ENCODE peak calls at places on chromosome 18, in six cellular contexts. One of them, this sample, is unnamed.
A peak's percentile ranks its signal among the peaks of the same experiment; 100 is the strongest.

GRCh38 chr18:35920623-35921022 is 51.9 kb upstream of the RMP24 start:
- DNase-seq in IMR-90: no peak
- DNase-seq in uterus: no peak
- DNase-seq in BE2C: no peak
- DNase-seq in body of pancreas: no peak
- DNase-seq in osteoblast: no peak
- DNase-seq in this sample: no peak

GRCh38 chr18:52903858-52904257 is 563.9 kb downstream of the DCC start:
- DNase-seq in IMR-90: no peak
- DNase-seq in uterus: no peak
- DNase-seq in BE2C: peak; percentile 23
- DNase-seq in body of pancreas: peak; percentile 65
- DNase-seq in osteoblast: no peak
- DNase-seq in this sample: peak; percentile 75

GRCh38 chr18:63779386-63779785 is 4.2 kb downstream of the SERPINB7 start:
- DNase-seq in IMR-90: no peak
- DNase-seq in uterus: no peak
- DNase-seq in BE2C: no peak
- DNase-seq in body of pancreas: no peak
- DNase-seq in osteoblast: no peak
- DNase-seq in this sample: no peak

GRCh38 chr18:77042583-77042982 is 90.0 kb downstream of the MBP start:
- DNase-seq in IMR-90: no peak
- DNase-seq in uterus: no peak
- DNase-seq in BE2C: no peak
- DNase-seq in body of pancreas: no peak
- DNase-seq in osteoblast: peak; percentile 64
- DNase-seq in this sample: no peak

GRCh38 chr18:39406941-39407340 is 1841.3 kb upstream of the CELF4 start:
- DNase-seq in IMR-90: no peak
- DNase-seq in uterus: no peak
- DNase-seq in BE2C: no peak
- DNase-seq in body of pancreas: no peak
- DNase-seq in osteoblast: no peak
- DNase-seq in this sample: no peak

GRCh38 chr18:9260388-9261380 is 73.9 kb upstream of the TWSG1 start:
- DNase-seq in IMR-90: peak; percentile 5
- DNase-seq in uterus: no peak
- DNase-seq in BE2C: no peak
- DNase-seq in body of pancreas: no peak
- DNase-seq in osteoblast: no peak
- DNase-seq in this sample: no peak

GRCh38 chr18:46422552-46423055 is 234.4 kb downstream of the LOXHD1 start:
- DNase-seq in IMR-90: no peak
- DNase-seq in uterus: no peak
- DNase-seq in BE2C: no peak
- DNase-seq in body of pancreas: no peak
- DNase-seq in osteoblast: no peak
- DNase-seq in this sample: no peak

GRCh38 chr18:48003426-48004349 is 73.2 kb upstream of the SMAD2 start:
- DNase-seq in IMR-90: no peak
- DNase-seq in uterus: peak; percentile 34
- DNase-seq in BE2C: no peak
- DNase-seq in body of pancreas: peak; percentile 90
- DNase-seq in osteoblast: peak; percentile 73
- DNase-seq in this sample: no peak

GRCh38 chr18:33404244-33404873 is 36.2 kb downstream of the CCDC178 start:
- DNase-seq in IMR-90: no peak
- DNase-seq in uterus: no peak
- DNase-seq in BE2C: no peak
- DNase-seq in body of pancreas: no peak
- DNase-seq in osteoblast: no peak
- DNase-seq in this sample: no peak

GRCh38 chr18:2923464-2923863 is 76.7 kb downstream of the EMILIN2 start:
- DNase-seq in IMR-90: peak; percentile 59
- DNase-seq in uterus: no peak
- DNase-seq in BE2C: no peak
- DNase-seq in body of pancreas: no peak
- DNase-seq in osteoblast: no peak
- DNase-seq in this sample: no peak

GRCh38 chr18:2920546-2921343 is 73.9 kb downstream of the EMILIN2 start:
- DNase-seq in IMR-90: no peak
- DNase-seq in uterus: no peak
- DNase-seq in BE2C: no peak
- DNase-seq in body of pancreas: no peak
- DNase-seq in osteoblast: no peak
- DNase-seq in this sample: no peak

GRCh38 chr18:2919600-2919999 is 72.8 kb downstream of the EMILIN2 start:
- DNase-seq in IMR-90: no peak
- DNase-seq in uterus: no peak
- DNase-seq in BE2C: no peak
- DNase-seq in body of pancreas: no peak
- DNase-seq in osteoblast: no peak
- DNase-seq in this sample: no peak

GRCh38 chr18:2920027-2920426 is 73.2 kb downstream of the EMILIN2 start:
- DNase-seq in IMR-90: no peak
- DNase-seq in uterus: no peak
- DNase-seq in BE2C: no peak
- DNase-seq in body of pancreas: no peak
- DNase-seq in osteoblast: no peak
- DNase-seq in this sample: no peak

DNA sequence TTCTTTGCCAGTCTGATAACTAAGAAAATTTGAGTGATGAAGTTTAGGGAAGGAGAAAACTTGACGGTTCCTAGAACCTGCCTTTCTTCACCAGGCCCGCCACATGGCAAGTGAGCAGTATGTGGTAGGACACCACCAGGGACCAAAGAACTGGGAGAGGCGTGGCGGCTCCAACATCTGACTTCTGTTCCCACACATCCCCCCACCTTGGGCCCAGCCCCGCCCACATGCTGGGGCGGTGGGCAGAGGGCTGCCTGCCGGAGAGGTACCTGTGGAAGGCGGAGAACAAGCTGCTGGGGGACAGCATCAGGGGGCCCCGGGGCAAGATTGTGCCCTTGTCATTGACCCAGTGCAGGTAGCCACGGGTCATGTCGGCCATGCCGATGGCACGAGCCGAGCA is 75.0 kb downstream of the EMILIN2 start:
- DNase-seq in IMR-90: no peak
- DNase-seq in uterus: no peak
- DNase-seq in BE2C: no peak
- DNase-seq in body of pancreas: no peak
- DNase-seq in osteoblast: no peak
- DNase-seq in this sample: no peak
- H3K36me3 ChIP-seq in IMR-90: peaks cover 62% of the 10 kb centered on the region
- H3K36me3 ChIP-seq in uterus: no peaks in the 10 kb centered on the region
- H3K36me3 ChIP-seq in BE2C: no peaks in the 10 kb centered on the region
- H3K36me3 ChIP-seq in body of pancreas: peaks cover 24% of the 10 kb centered on the region
- H3K36me3 ChIP-seq in osteoblast: peaks cover 77% of the 10 kb centered on the region
- H3K36me3 ChIP-seq in this sample: peaks cover 52% of the 10 kb centered on the region

GRCh38 chr18:25974630-25975077 is 115.8 kb downstream of the SS18 start:
- DNase-seq in IMR-90: no peak
- DNase-seq in uterus: no peak
- DNase-seq in BE2C: no peak
- DNase-seq in body of pancreas: no peak
- DNase-seq in osteoblast: no peak
- DNase-seq in this sample: no peak
- TF ChIP-seq CTCF in IMR-90: no peak
- TF ChIP-seq CTCF in uterus: no peak
- TF ChIP-seq CTCF in BE2C: no peak
- TF ChIP-seq CTCF in body of pancreas: no peak
- TF ChIP-seq CTCF in osteoblast: no peak
- TF ChIP-seq CTCF in this sample: no peak

DNA sequence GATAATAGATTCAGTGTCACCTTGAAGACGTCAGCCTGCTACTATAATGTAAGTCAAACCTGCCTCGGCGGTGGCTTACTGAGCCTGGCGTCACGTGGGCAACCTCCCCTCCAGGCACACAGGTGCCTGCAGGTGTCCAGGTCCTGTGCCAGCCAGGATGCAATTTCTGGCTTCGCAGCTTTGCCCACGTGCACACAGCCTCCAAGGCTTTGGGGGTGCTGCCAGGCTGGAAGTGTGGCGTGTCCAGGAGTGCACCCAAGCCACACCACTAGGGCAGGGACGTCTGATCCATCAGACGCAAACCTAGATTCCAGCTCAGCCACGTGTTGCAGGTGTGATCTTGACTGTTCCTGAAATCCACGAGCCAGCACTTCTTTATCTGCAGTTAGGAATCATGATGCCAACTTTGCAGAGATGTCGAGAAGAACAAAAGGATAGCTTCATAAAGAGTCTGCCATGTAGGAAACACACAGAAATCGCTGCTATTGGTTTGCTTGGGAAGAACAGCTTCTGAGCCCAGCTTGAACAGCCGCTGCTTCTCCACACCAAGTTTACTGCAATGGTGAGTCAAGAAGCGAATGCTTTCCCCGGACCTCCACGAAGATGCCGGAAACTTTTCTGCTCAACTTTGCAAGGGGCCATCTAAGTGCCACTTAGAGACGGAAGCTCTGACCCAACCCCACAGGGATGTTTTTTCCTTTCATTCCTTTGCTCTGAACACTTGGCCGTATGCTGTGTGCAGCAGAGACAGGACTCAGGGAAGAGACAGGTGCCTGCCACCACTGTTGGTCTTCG is 84.2 kb upstream of the SALL3 start:
- DNase-seq in IMR-90: no peak
- DNase-seq in uterus: no peak
- DNase-seq in BE2C: no peak
- DNase-seq in body of pancreas: no peak
- DNase-seq in osteoblast: no peak
- DNase-seq in this sample: no peak
- H3K9me3 ChIP-seq in IMR-90: peaks cover 60% of the 10 kb centered on the region
- H3K9me3 ChIP-seq in uterus: no peaks in the 10 kb centered on the region
- H3K9me3 ChIP-seq in BE2C: no peaks in the 10 kb centered on the region
- H3K9me3 ChIP-seq in body of pancreas: no peaks in the 10 kb centered on the region
- H3K9me3 ChIP-seq in osteoblast: peaks cover 5% of the 10 kb centered on the region
- H3K9me3 ChIP-seq in this sample: peaks cover 4% of the 10 kb centered on the region

GRCh38 chr18:41966943-41967342 is 11.9 kb downstream of the PIK3C3 start:
- DNase-seq in IMR-90: no peak
- DNase-seq in uterus: no peak
- DNase-seq in BE2C: no peak
- DNase-seq in body of pancreas: no peak
- DNase-seq in osteoblast: no peak
- DNase-seq in this sample: no peak

GRCh38 chr18:41967680-41968079 is 12.6 kb downstream of the PIK3C3 start:
- DNase-seq in IMR-90: no peak
- DNase-seq in uterus: no peak
- DNase-seq in BE2C: no peak
- DNase-seq in body of pancreas: no peak
- DNase-seq in osteoblast: no peak
- DNase-seq in this sample: no peak

GRCh38 chr18:41965856-41966255 is 10.8 kb downstream of the PIK3C3 start:
- DNase-seq in IMR-90: no peak
- DNase-seq in uterus: no peak
- DNase-seq in BE2C: no peak
- DNase-seq in body of pancreas: no peak
- DNase-seq in osteoblast: no peak
- DNase-seq in this sample: no peak
- H3K36me3 ChIP-seq in IMR-90: peaks cover 22% of the 10 kb centered on the region
- H3K36me3 ChIP-seq in uterus: no peaks in the 10 kb centered on the region
- H3K36me3 ChIP-seq in BE2C: no peaks in the 10 kb centered on the region
- H3K36me3 ChIP-seq in body of pancreas: peaks cover 4% of the 10 kb centered on the region
- H3K36me3 ChIP-seq in osteoblast: peaks cover 27% of the 10 kb centered on the region
- H3K36me3 ChIP-seq in this sample: peaks cover 30% of the 10 kb centered on the region

This sample was measured in WERI-Rb-1.